ENCODE peak calls at places on chromosomes 2 and 18, in five cellular contexts. V is heart left ventricle, L is adrenal gland, A is stomach, E is body of pancreas. S is an unnamed sample.

GRCh38 chr2:201070966-201071304 is 536 bp downstream of the HYCC2 start:
- DNase-seq in A (no peak), L (no peak), V (no peak), E (no peak), S (no peak)

GRCh38 chr18:5295231-5295920 is at the start of gene ZBTB14:
- DNase-seq in E (peak; percentile 75), V (peak; percentile 73), L (peak; percentile 73), A (peak; percentile 78), S (peak; percentile 14)

GRCh38 chr2:23235292-23235691 is 149.7 kb upstream of the KLHL29 start:
- DNase-seq in L (no peak), V (no peak), E (no peak), A (no peak), S (no peak)

GRCh38 chr2:178163395-178163794 is 30.9 kb upstream of the OSBPL6 start:
- DNase-seq in L (no peak), E (no peak), A (no peak), V (no peak), S (no peak)

GRCh38 chr2:227388537-227389011 is 825 bp upstream of the SCYGR1 start:
- DNase-seq in V (no peak), L (no peak), E (no peak), A (no peak), S (no peak)

GRCh38 chr2:28247326-28247725 is 145.3 kb upstream of the FOSL2 start:
- DNase-seq in A (no peak), L (no peak), E (no peak), V (no peak), S (no peak)

GRCh38 chr2:71661782-71662181 is 208.4 kb downstream of the DYSF start:
- DNase-seq in A (no peak), E (no peak), V (no peak), L (no peak), S (no peak)

GRCh38 chr2:238320648-238321281 is 447 bp downstream of the TRAF3IP1 start:
- DNase-seq in A (no peak), V (no peak), L (peak; percentile 27), E (peak; percentile 30), S (no peak)

GRCh38 chr2:237696471-237696870 is 69.1 kb downstream of the LRRFIP1 start:
- DNase-seq in E (no peak), A (no peak), V (peak; percentile 43), L (no peak), S (peak; percentile 36)

GRCh38 chr2:149200109-149200520 is 130.3 kb upstream of the LYPD6 start:
- DNase-seq in L (no peak), A (no peak), E (no peak), V (no peak), S (no peak)

GRCh38 chr18:58411323-58411722 is 217.6 kb downstream of the ALPK2 start:
- DNase-seq in L (no peak), E (no peak), A (no peak), V (no peak), S (no peak)

GRCh38 chr2:182824759-182825143 is 41.7 kb downstream of the FRZB start:
- DNase-seq in E (no peak), L (no peak), V (no peak), A (no peak), S (no peak)

GRCh38 chr2:127174176-127174575 is 45.9 kb downstream of the CYP27C1 start:
- DNase-seq in V (no peak), A (no peak), L (no peak), E (no peak), S (peak; percentile 69)

DNA sequence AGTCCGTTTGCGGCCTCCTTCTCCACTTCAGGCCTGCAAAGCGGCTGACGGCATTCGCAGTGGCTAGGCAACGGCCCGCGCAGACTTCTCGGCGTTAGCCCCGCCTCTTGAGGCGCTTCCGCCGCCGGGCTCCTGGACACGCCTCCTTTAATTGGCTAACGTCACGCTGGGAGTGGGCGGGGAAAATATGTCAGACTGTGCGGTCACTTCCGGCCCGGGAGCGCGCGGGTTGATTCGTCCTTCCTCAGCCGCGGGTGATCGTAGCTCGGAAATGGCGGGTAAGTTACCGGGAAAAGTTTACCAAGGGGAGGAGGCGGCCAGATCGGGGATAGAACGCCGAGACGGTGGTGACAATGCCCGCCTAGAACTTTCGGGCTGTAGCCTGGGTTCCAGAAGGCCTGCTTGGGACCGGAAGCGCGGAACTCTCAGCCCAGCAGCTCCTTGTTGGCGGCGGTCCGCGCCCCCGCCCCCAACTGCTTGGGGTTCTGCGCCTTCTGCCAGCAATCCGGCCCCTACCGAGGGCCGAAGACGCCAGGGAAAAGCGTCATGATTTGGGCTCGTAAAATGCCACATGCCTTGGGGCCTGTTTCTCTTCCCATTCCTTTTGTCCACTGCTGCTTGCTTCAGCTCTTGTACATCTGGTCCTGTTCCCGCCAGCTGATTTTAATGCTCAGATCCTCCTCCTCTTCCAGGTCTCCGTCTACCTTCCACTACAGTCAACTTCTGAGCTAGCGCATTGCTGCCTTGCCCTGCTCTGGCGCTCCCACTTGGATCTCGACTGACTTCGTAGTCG is at the start of gene HAT1:
- DNase-seq in A (peak; percentile 99), E (peak; percentile 98), L (peak; percentile 98), V (peak; percentile 98), S (peak; percentile 96)
- TF ChIP-seq POLR2A in A (no peak), E (peak; percentile 80), L (peak; percentile 64), V (no peak), S (peak; percentile 78)

GRCh38 chr2:109353806-109354745 is 225.1 kb downstream of the SH3RF3 start:
- DNase-seq in L (no peak), V (no peak), A (peak; percentile 18), E (no peak), S (no peak)

GRCh38 chr2:109350526-109350925 is 221.5 kb downstream of the SH3RF3 start:
- DNase-seq in A (no peak), L (no peak), E (no peak), V (no peak), S (no peak)

GRCh38 chr2:109351164-109351756 is 222.3 kb downstream of the SH3RF3 start:
- DNase-seq in L (peak; percentile 82), V (peak; percentile 38), A (peak; percentile 82), E (peak; percentile 52), S (peak; percentile 74)

GRCh38 chr2:109352898-109353689 is 224.1 kb downstream of the SH3RF3 start:
- DNase-seq in E (no peak), V (no peak), L (no peak), A (peak; percentile 23), S (peak; percentile 37)

GRCh38 chr2:109352066-109352897 is 223.3 kb downstream of the SH3RF3 start:
- DNase-seq in E (no peak), L (no peak), V (no peak), A (peak; percentile 23), S (no peak)
- TF ChIP-seq CTCF in E (no peak), L (no peak), V (no peak), A (no peak), S (no peak)

GRCh38 chr2:99403524-99403923 is 66.3 kb downstream of the EIF5B start:
- DNase-seq in L (no peak), V (no peak), A (no peak), E (no peak), S (no peak)

GRCh38 chr2:99403084-99403483 is 65.9 kb downstream of the EIF5B start:
- DNase-seq in E (no peak), L (no peak), A (no peak), V (no peak), S (no peak)

GRCh38 chr2:99404039-99404799 is 67.0 kb downstream of the EIF5B start:
- DNase-seq in A (no peak), E (no peak), V (no peak), L (no peak), S (no peak)

GRCh38 chr2:99404800-99405669 is 67.8 kb downstream of the EIF5B start:
- DNase-seq in E (no peak), V (no peak), L (no peak), A (no peak), S (peak; percentile 16)

DNA sequence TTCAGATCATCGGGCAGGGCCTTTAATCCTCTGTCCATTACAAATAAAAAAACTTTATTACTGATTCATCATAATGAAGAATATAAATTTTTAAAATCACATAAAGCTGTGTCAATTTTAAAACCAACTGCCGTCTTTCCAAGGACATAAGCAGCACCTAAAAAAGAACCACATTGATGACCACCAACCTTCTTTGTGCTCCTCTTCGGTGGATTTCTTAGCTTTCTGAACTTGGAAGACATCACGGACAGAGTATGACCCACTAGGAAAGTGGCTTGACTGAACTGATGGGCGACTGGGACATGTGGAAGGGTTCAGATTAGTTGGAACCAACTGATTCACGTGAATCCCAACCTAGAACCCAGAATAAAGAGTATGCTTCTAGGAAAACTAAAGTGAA is 68.9 kb downstream of the EIF5B start:
- DNase-seq in V (no peak), E (no peak), A (no peak), L (no peak), S (no peak)
- TF ChIP-seq POLR2A in V (no peak), E (no peak), A (no peak), L (no peak), S (no peak)

DNA sequence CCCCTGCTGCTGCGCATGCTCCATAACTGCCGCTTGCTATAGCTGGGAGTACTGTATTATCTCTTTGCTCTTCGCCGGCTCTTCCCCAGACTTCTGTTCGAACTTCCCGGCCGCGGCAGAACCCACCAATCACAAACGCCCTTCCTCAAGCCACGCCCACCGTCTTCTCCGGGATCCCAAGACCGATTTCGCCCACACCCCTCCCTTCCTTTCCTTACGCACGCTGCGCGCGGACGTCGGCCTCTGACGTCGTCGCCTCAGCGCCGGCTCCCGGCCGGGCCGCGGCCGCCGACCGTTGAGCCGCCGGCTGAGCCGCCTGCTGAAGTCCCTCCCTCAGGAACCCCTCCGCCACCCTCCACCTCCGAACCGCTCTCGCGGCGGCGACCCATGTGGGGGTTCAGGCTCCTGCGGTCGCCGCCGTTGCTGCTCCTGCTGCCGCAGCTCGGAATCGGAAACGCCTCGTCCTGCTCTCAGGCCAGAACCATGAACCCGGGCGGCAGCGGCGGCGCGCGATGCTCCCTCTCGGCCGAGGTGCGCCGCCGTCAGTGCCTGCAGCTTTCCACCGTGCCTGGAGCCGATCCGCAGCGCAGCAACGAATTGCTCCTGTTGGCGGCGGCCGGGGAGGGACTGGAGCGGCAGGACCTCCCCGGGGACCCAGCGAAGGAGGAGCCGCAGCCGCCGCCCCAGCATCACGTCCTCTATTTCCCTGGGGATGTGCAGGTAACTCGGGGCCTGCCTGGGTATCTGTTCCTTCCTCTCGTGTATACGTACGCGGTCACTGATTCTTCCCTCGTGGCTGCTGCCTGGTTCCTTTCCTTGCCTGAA is at the start of gene C2orf69:
- DNase-seq in V (peak; percentile 96), L (peak; percentile 97), E (peak; percentile 97), A (peak; percentile 97), S (peak; percentile 95)
- TF ChIP-seq CTCF in V (no peak), L (peak; percentile 15), E (no peak), A (no peak), S (no peak)

GRCh38 chr2:29616569-29616968 is 304.8 kb downstream of the ALK start:
- DNase-seq in A (no peak), E (no peak), V (no peak), L (no peak), S (no peak)

GRCh38 chr2:29613792-29614266 is 307.6 kb downstream of the ALK start:
- DNase-seq in L (no peak), V (no peak), A (no peak), E (no peak), S (no peak)

GRCh38 chr2:29615841-29616240 is 305.5 kb downstream of the ALK start:
- DNase-seq in E (no peak), A (no peak), V (no peak), L (no peak), S (no peak)

GRCh38 chr2:29614295-29614830 is 307.0 kb downstream of the ALK start:
- DNase-seq in A (no peak), V (no peak), E (no peak), L (no peak), S (no peak)

GRCh38 chr2:29615183-29615582 is 306.2 kb downstream of the ALK start:
- DNase-seq in V (no peak), A (no peak), E (no peak), L (no peak), S (no peak)
- TF ChIP-seq POLR2A in V (no peak), A (no peak), E (no peak), L (no peak), S (no peak)

GRCh38 chr2:235740821-235741220 is 247.0 kb downstream of the AGAP1 start:
- DNase-seq in L (no peak), V (no peak), A (no peak), E (no peak), S (no peak)
- TF ChIP-seq CTCF in L (no peak), V (no peak), A (no peak), E (no peak), S (peak; percentile 22)